ENCODE peak calls at places on chromosomes 3 and 15, in seven cellular contexts. H is Caco-2, R is AG10803, Q is HCT116, J is dorsolateral prefrontal cortex, P is tibial artery, T is colonic mucosa. W is an unnamed sample.

GRCh38 chr3:42052867-42053351 is 38.2 kb upstream of the TRAK1 start:
- DNase-seq in P (no peak), H (no peak), J (peak), Q (no peak), R (no peak), T (no peak), W (no peak)

GRCh38 chr15:101374326-101374725 is 79.3 kb upstream of the SNRPA1 start:
- DNase-seq in T (no peak), Q (no peak), H (no peak), R (no peak), J (no peak), P (no peak), W (no peak)

GRCh38 chr15:32861741-32862140 is 143.9 kb downstream of the GREM1 start:
- DNase-seq in J (peak), H (no peak), T (peak), R (peak), Q (no peak), P (peak), W (no peak)

GRCh38 chr3:126350502-126351085 is 6.6 kb downstream of the KLF15 start:
- DNase-seq in Q (no peak), T (no peak), H (no peak), J (no peak), P (peak), R (no peak), W (no peak)

GRCh38 chr3:15941958-15942357 is 144.2 kb upstream of the ANKRD28 start:
- DNase-seq in T (no peak), R (peak), H (no peak), P (no peak), J (no peak), Q (no peak), W (no peak)

GRCh38 chr3:138901579-138901978 is 45.4 kb downstream of the FOXL2 start:
- DNase-seq in J (no peak), T (no peak), Q (no peak), H (no peak), P (no peak), R (no peak), W (no peak)

GRCh38 chr15:68885070-68885469 is 45.3 kb upstream of the SPESP1 start:
- DNase-seq in T (no peak), Q (no peak), R (peak), P (no peak), H (peak), J (no peak), W (peak)

GRCh38 chr15:34865531-34865930 is 70.2 kb upstream of the ACTC1 start:
- DNase-seq in Q (no peak), T (no peak), R (no peak), H (no peak), P (no peak), J (no peak), W (no peak)

GRCh38 chr3:4720316-4721075 is 227.3 kb downstream of the ITPR1 start:
- DNase-seq in Q (peak), J (peak), R (peak), T (peak), H (peak), P (peak), W (peak)

GRCh38 chr3:42061711-42062408 is 29.3 kb upstream of the TRAK1 start:
- DNase-seq in H (peak), R (peak), Q (peak), P (peak), T (peak), J (no peak), W (peak)

GRCh38 chr3:126155819-126156218 is 24.6 kb downstream of the ALDH1L1 start:
- DNase-seq in T (no peak), J (no peak), R (no peak), P (no peak), Q (no peak), H (no peak), W (no peak)

GRCh38 chr15:82566690-82567089 is 26.4 kb upstream of the RPS17 start:
- DNase-seq in Q (no peak), R (peak), H (peak), P (no peak), T (no peak), J (no peak), W (no peak)

GRCh38 chr3:113698891-113699465 is 2.5 kb upstream of the USF3 start:
- DNase-seq in R (peak), P (no peak), T (peak), Q (no peak), J (no peak), H (no peak), W (peak)

GRCh38 chr3:123335007-123335670 is 113.8 kb downstream of the ADCY5 start:
- DNase-seq in J (no peak), Q (no peak), H (no peak), T (no peak), P (peak), R (no peak), W (no peak)

GRCh38 chr3:177071496-177072156 is 125.7 kb downstream of the TBL1XR1 start:
- DNase-seq in R (no peak), H (no peak), J (no peak), Q (no peak), T (no peak), P (no peak), W (no peak)

GRCh38 chr15:39922450-39923092 is 2.5 kb upstream of the GPR176 start:
- DNase-seq in Q (no peak), R (peak), T (no peak), H (no peak), J (no peak), P (no peak), W (no peak)

GRCh38 chr3:138332472-138333073 is 2.9 kb upstream of the NME9 start:
- DNase-seq in R (peak), P (no peak), T (no peak), H (peak), Q (peak), J (no peak), W (no peak)

GRCh38 chr3:41424543-41425300 is 225.4 kb downstream of the CTNNB1 start:
- DNase-seq in H (no peak), Q (no peak), T (no peak), R (no peak), P (no peak), J (no peak), W (no peak)

GRCh38 chr3:165636682-165637010 is 200.6 kb downstream of the BCHE start:
- DNase-seq in T (no peak), J (no peak), P (no peak), Q (no peak), H (no peak), R (no peak), W (no peak)

GRCh38 chr15:51367322-51367976 is 26.0 kb downstream of the GLDN start:
- DNase-seq in R (peak), T (peak), Q (no peak), H (peak), P (no peak), J (no peak), W (no peak)

GRCh38 chr15:32941823-32942222 is 224.0 kb downstream of the GREM1 start:
- DNase-seq in J (no peak), T (no peak), P (no peak), Q (no peak), H (no peak), R (no peak), W (no peak)

GRCh38 chr15:42914728-42915497 is 5.7 kb downstream of the TTBK2 start:
- DNase-seq in J (no peak), R (no peak), P (no peak), H (no peak), Q (no peak), T (no peak), W (no peak)

GRCh38 chr3:139654637-139655365 is 23.0 kb downstream of the NMNAT3 start:
- DNase-seq in T (no peak), P (no peak), H (peak), R (no peak), Q (no peak), J (no peak), W (peak)

GRCh38 chr3:16205156-16205870 is 30.8 kb downstream of the GALNT15 start:
- DNase-seq in Q (no peak), H (no peak), J (no peak), T (no peak), R (peak), P (no peak), W (no peak)

GRCh38 chr3:139676634-139677197 is 1.1 kb downstream of the NMNAT3 start:
- DNase-seq in Q (no peak), T (no peak), J (no peak), H (no peak), P (no peak), R (no peak), W (no peak)

GRCh38 chr15:68795298-68795848 is 25.3 kb downstream of the ANP32A start:
- DNase-seq in J (peak), P (peak), H (no peak), T (peak), Q (no peak), R (peak), W (no peak)

GRCh38 chr15:67080900-67081431 is 15.6 kb downstream of the SMAD3 start:
- DNase-seq in H (no peak), J (peak), R (peak), P (no peak), T (peak), Q (no peak), W (no peak)

GRCh38 chr3:150168694-150169093 is 198.0 kb upstream of the PFN2 start:
- DNase-seq in P (no peak), H (no peak), R (peak), T (no peak), J (no peak), Q (no peak), W (no peak)

GRCh38 chr3:147422226-147422933 is 13.2 kb downstream of the ZIC1 start:
- DNase-seq in J (no peak), H (no peak), R (no peak), P (no peak), Q (no peak), T (no peak), W (no peak)

GRCh38 chr15:70121656-70122297 is 24.1 kb upstream of the TLE3 start:
- DNase-seq in R (peak), J (no peak), P (peak), T (peak), H (no peak), Q (no peak), W (no peak)

GRCh38 chr15:33021806-33022389 is 172.6 kb downstream of the FMN1 start:
- DNase-seq in P (no peak), T (peak), R (peak), H (peak), Q (peak), J (no peak), W (peak)

GRCh38 chr15:29065571-29065970 is 179.8 kb downstream of the APBA2 start:
- DNase-seq in Q (no peak), J (no peak), H (no peak), R (no peak), P (no peak), T (no peak), W (no peak)

GRCh38 chr3:53577486-53577885 is 83.1 kb downstream of the CACNA1D start:
- DNase-seq in H (no peak), Q (no peak), R (peak), P (no peak), T (no peak), J (no peak), W (no peak)

GRCh38 chr3:119018690-119019463 is 15.8 kb downstream of the IGSF11 start:
- DNase-seq in P (no peak), H (no peak), T (no peak), Q (no peak), J (peak), R (no peak), W (no peak)

GRCh38 chr15:65869954-65870871 is 922 bp downstream of the RAB11A start:
- DNase-seq in H (peak), R (peak), T (peak), J (peak), Q (no peak), P (peak), W (peak)

GRCh38 chr3:71369733-71370391 is 213.7 kb downstream of the FOXP1 start:
- DNase-seq in R (peak), J (no peak), Q (no peak), T (no peak), H (no peak), P (no peak), W (no peak)

GRCh38 chr3:155664922-155665695 is 79.8 kb downstream of the PLCH1 start:
- DNase-seq in Q (peak), J (no peak), P (peak), T (peak), R (peak), H (no peak), W (peak)

GRCh38 chr15:47964229-47964628 is 156.6 kb upstream of the SLC24A5 start:
- DNase-seq in T (no peak), J (no peak), Q (no peak), H (no peak), R (no peak), P (no peak), W (no peak)

GRCh38 chr3:12796171-12797123 is at the start of gene CAND2:
- DNase-seq in T (peak), Q (no peak), R (peak), H (no peak), P (peak), J (peak), W (no peak)

GRCh38 chr3:99865321-99865720 is 47.7 kb downstream of the CMSS1 start:
- DNase-seq in Q (no peak), J (no peak), R (no peak), H (no peak), T (no peak), P (no peak), W (no peak)

GRCh38 chr3:132029182-132029902 is 5.5 kb downstream of the CPNE4 start:
- DNase-seq in P (peak), T (peak), Q (peak), H (peak), J (peak), R (peak), W (peak)
- TF ChIP-seq CTCF in P (peak), T (peak), Q (peak), H (peak), J (peak), R (peak), W (peak)

GRCh38 chr3:9249273-9250192 is at the start of gene SRGAP3:
- DNase-seq in J (peak), P (peak), H (peak), R (peak), Q (peak), T (peak), W (peak)
- TF ChIP-seq CTCF in J (peak), P (peak), H (no peak), R (peak), Q (peak), T (peak), W (no peak)

DNA sequence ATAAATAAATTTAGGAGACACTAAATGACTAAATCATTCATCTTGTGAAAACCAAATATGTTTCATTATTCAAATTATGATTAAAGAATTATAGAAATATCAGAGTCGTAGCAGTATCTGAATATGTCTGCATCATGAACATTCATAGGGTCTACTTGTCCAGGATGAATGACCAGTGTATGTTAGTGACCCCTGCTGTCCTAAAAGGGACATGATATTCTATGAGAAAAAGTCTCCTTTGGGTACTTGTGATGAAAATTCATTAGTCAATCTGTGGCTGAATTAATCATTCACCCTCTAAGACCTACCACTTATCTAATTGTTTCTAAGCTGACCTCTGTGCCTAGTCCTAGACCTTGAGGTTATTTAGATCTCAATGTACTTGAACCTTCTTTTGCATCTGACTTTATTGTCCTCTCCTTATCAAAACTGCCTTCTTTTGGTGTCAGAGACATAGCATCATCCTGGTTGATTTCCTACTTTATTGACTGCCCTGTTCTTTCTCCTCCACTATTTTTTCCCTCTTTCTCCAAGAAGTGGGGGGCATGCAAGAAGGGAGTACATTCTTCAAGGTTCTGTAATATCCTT is 799.3 kb downstream of the DIPK2A start:
- DNase-seq in T (no peak), R (peak), P (no peak), Q (peak), H (peak), J (no peak), W (peak)
- TF ChIP-seq CTCF in T (no peak), R (peak), P (peak), Q (peak), H (peak), J (peak), W (no peak)

GRCh38 chr3:128609294-128609693 is 41.3 kb downstream of the RPN1 start:
- DNase-seq in Q (no peak), R (no peak), T (no peak), H (no peak), P (no peak), J (no peak), W (no peak)
- TF ChIP-seq CTCF in Q (no peak), R (no peak), T (no peak), H (no peak), P (no peak), J (no peak), W (no peak)

DNA sequence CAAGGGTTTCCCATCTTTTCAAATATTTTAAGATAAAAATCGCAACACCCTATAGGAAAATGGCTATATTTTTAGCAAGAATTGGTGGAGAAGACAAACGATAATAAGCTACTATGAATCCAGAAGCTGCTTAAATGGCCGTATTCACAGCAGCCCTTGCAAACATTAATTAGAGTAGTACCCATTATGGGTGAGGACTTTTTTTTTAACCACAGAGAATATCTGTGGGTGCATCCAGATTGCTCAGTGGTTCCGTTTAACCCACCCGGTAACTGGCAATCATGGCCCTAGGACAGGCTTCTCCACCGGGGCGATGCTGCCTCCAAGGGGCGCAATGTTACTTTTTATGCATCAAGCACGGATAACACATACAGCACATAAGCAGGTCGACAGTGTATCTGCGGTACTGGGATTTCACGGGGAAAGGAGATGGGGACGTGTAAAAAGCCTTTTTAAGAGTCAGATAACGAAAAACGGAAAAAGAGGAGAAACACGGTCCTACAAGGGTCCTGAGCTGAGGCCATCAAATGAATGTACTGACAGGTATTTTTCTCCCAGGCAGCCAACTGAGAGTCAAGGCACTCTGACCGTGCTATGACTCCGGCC is 968 bp upstream of the TMEM266 start:
- DNase-seq in P (no peak), Q (no peak), R (no peak), J (peak), H (peak), T (peak), W (peak)
- TF ChIP-seq CTCF in P (no peak), Q (peak), R (no peak), J (peak), H (no peak), T (no peak), W (no peak)

DNA sequence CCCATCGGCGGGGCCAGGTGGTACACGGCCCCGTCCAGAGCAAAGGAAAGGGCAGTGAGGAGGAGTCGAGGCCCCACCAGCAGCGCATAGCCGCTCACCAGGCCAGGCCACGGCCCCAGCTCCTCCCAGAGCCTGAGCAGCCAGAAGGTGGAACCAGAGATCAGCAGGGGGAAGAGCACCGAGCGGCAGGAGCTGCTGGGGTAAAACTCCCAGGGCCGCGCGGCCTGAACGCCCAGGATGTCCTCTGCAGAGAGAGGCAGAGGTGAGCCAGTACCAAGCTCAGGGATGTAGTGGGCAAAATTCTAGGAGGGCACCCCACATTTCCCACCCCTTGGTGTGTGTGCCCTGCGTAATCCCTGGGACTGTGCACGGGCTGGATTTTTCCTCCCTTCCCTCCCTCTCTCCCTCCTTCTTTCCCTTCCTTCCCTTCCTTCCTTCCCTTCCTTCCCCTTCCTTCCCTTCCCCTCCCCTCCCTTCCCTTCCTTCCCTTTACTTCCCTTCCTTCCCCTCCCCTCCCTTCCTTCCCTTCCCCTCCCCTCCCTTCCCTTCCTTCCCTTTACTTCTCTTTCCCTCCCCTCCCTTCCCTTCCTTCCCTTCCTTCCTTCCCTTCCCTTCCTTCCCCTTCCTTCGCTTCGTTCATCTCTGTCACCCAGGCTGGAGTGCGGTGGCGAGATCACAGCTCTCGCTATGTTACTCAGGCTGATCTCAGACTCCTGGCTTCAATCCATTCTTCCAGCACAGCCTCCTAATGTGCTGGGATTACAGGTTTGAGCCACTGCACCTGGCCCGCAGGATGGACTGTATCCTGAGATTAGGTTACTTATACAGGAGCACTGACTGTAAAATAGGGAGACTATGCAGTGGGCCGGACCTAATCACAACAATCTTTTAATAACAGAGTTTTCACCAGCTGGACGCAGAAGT is 6.4 kb upstream of the NCBP2 start:
- DNase-seq in P (no peak), J (no peak), R (peak), Q (no peak), H (peak), T (no peak), W (no peak)
- TF ChIP-seq CTCF in P (no peak), J (no peak), R (peak), Q (no peak), H (peak), T (no peak), W (no peak)

DNA sequence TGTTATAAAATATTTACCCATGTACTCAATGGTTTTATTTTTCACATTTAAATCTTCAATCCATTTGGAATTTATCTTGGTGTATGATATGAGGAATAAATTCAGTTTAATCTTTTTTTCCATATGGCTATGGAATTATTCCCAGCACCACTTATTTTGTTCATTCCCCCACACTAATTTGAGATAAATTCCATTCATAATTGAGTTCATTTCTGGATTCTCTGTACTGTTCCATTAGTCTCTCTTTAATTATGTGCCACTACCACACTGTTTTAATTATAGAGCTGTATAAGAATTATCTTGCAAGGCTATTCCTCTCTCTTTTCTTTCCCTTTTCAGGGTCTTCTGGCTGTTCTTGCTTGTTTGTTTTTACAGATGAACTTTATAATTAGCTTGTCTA is 34.6 kb downstream of the PDE8A start:
- DNase-seq in T (no peak), Q (no peak), P (no peak), R (no peak), H (no peak), J (no peak), W (no peak)
- TF ChIP-seq CTCF in T (no peak), Q (no peak), P (no peak), R (no peak), H (no peak), J (no peak), W (no peak)